ENCODE peak calls at places on chromosome 10, in six cellular contexts. Y, J, R, W, H and N are unnamed samples.
A peak's percentile ranks its signal among the peaks of the same experiment; 100 is the strongest.

GRCh38 chr10:127135844-127136577 is 60.4 kb downstream of the INSYN2A start:
- DNase-seq in Y (no peak), J (no peak), R (no peak), W (no peak), H (no peak), N (no peak)

GRCh38 chr10:72490951-72491350 is 134.9 kb downstream of the MICU1 start:
- DNase-seq in Y (peak; percentile 73), J (no peak), R (no peak), W (peak; percentile 42), H (no peak), N (no peak)

GRCh38 chr10:9302142-9302746 is 1247.8 kb downstream of the GATA3 start:
- DNase-seq in Y (peak; percentile 53), J (no peak), R (peak; percentile 62), W (peak; percentile 53), H (peak; percentile 28), N (peak; percentile 27)

GRCh38 chr10:125076121-125076825 is 84.1 kb downstream of the CTBP2 start:
- DNase-seq in Y (no peak), J (no peak), R (no peak), W (no peak), H (no peak), N (no peak)

GRCh38 chr10:84966708-84967441 is 638.5 kb downstream of the CCSER2 start:
- DNase-seq in Y (no peak), J (no peak), R (peak; percentile 22), W (no peak), H (no peak), N (no peak)

GRCh38 chr10:3897156-3897555 is 112.1 kb upstream of the KLF6 start:
- DNase-seq in Y (peak; percentile 84), J (no peak), R (no peak), W (peak; percentile 85), H (no peak), N (no peak)

GRCh38 chr10:120455606-120456005 is 1.4 kb upstream of the PLPP4 start:
- DNase-seq in Y (no peak), J (no peak), R (no peak), W (no peak), H (no peak), N (no peak)

GRCh38 chr10:44374155-44374554 is 10.7 kb downstream of the CXCL12 start:
- DNase-seq in Y (no peak), J (no peak), R (no peak), W (no peak), H (no peak), N (no peak)

GRCh38 chr10:132400041-132400546 is 3.1 kb downstream of the PWWP2B start:
- DNase-seq in Y (no peak), J (no peak), R (no peak), W (no peak), H (no peak), N (no peak)

GRCh38 chr10:6665847-6666246 is 85.8 kb upstream of the PRKCQ start:
- DNase-seq in Y (no peak), J (no peak), R (no peak), W (no peak), H (no peak), N (no peak)

GRCh38 chr10:88117869-88118632 is 254.6 kb downstream of the PTEN start:
- DNase-seq in Y (no peak), J (peak; percentile 41), R (peak; percentile 33), W (no peak), H (no peak), N (no peak)

GRCh38 chr10:37777056-37777455 is 80.4 kb downstream of the ZNF248 start:
- DNase-seq in Y (no peak), J (no peak), R (no peak), W (no peak), H (no peak), N (no peak)

GRCh38 chr10:69065406-69066361 is 22.2 kb upstream of the SRGN start:
- DNase-seq in Y (peak; percentile 80), J (no peak), R (no peak), W (peak; percentile 87), H (peak; percentile 51), N (no peak)

GRCh38 chr10:17616403-17617030 is 657 bp downstream of the HACD1 start:
- DNase-seq in Y (peak; percentile 47), J (peak; percentile 78), R (peak; percentile 90), W (peak; percentile 72), H (peak; percentile 71), N (peak; percentile 57)

GRCh38 chr10:102140218-102140617 is 7.4 kb downstream of the PPRC1 start:
- DNase-seq in Y (no peak), J (no peak), R (no peak), W (no peak), H (no peak), N (no peak)

GRCh38 chr10:114492351-114493037 is 88.2 kb upstream of the AFAP1L2 start:
- DNase-seq in Y (peak; percentile 34), J (no peak), R (peak; percentile 33), W (no peak), H (no peak), N (no peak)

GRCh38 chr10:50809596-50809995 is 69.9 kb downstream of the ASAH2B start:
- DNase-seq in Y (peak; percentile 4), J (no peak), R (no peak), W (no peak), H (no peak), N (no peak)

GRCh38 chr10:124473070-124473469 is 11.4 kb downstream of the LHPP start:
- DNase-seq in Y (no peak), J (no peak), R (no peak), W (no peak), H (no peak), N (no peak)

GRCh38 chr10:13585195-13585751 is 1.5 kb upstream of the PRPF18 start:
- DNase-seq in Y (no peak), J (no peak), R (no peak), W (no peak), H (no peak), N (no peak)

GRCh38 chr10:70132098-70133029 is at the start of gene AIFM2:
- DNase-seq in Y (peak; percentile 61), J (peak; percentile 79), R (peak; percentile 78), W (peak; percentile 80), H (peak; percentile 52), N (peak; percentile 40)

GRCh38 chr10:87973635-87974034 is 110.2 kb downstream of the PTEN start:
- DNase-seq in Y (peak; percentile 59), J (no peak), R (peak; percentile 79), W (peak; percentile 29), H (no peak), N (no peak)

DNA sequence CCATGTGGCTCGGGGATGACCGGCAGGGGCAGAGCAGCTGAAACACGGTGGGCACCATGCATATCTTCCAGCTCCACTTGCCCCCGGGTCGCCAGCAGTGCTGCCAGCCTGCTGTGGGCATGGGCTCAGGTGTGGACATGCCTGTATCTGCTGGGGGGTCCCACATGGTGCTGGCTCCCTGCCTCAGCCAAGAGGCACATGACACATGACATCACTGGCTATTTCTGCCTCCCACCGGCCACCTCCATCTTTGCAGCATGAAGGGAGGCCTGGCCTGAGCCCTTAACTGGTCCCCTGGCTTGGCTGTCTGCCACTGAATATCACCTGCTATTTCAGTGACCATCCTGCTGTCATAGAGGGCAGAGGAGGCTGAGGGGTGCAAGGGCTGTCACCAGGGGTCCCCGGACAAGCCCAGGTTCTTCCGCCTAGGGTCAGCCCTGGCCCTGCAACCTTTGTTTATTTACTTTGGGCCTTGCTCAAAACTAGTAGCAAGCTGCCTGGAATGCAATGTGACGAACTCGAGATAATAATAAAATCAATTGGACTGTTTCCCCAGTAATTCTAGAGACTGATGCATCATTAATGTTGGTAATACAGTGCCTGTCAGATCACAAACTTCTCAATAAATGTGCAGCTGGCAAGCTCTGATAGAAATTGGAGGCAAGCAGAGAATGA is 28.4 kb downstream of the ZMIZ1 start:
- DNase-seq in Y (peak; percentile 74), J (no peak), R (no peak), W (no peak), H (no peak), N (no peak)
- H3K79me1 ChIP-seq in Y (peaks cover 6% of the 10 kb centered on the region), J (peaks cover 7% of the 10 kb centered on the region), R (peaks cover 50% of the 10 kb centered on the region), W (peaks cover 4% of the 10 kb centered on the region), H (no peaks in the 10 kb centered on the region), N (peaks cover 28% of the 10 kb centered on the region)

GRCh38 chr10:104321716-104322415 is 16.4 kb downstream of the ITPRIP start:
- DNase-seq in Y (no peak), J (no peak), R (no peak), W (no peak), H (no peak), N (no peak)
- H3K79me1 ChIP-seq in Y (peaks cover 6% of the 10 kb centered on the region), J (no peaks in the 10 kb centered on the region), R (peaks cover 47% of the 10 kb centered on the region), W (peaks cover 34% of the 10 kb centered on the region), H (peaks cover under 1% of the 10 kb centered on the region), N (peaks cover 6% of the 10 kb centered on the region)

GRCh38 chr10:79088176-79088575 is 19.4 kb downstream of the ZMIZ1 start:
- DNase-seq in Y (no peak), J (no peak), R (no peak), W (no peak), H (no peak), N (no peak)
- H3K79me1 ChIP-seq in Y (peaks cover 13% of the 10 kb centered on the region), J (peaks cover 8% of the 10 kb centered on the region), R (peaks cover 57% of the 10 kb centered on the region), W (no peaks in the 10 kb centered on the region), H (peaks cover 1% of the 10 kb centered on the region), N (peaks cover 31% of the 10 kb centered on the region)

DNA sequence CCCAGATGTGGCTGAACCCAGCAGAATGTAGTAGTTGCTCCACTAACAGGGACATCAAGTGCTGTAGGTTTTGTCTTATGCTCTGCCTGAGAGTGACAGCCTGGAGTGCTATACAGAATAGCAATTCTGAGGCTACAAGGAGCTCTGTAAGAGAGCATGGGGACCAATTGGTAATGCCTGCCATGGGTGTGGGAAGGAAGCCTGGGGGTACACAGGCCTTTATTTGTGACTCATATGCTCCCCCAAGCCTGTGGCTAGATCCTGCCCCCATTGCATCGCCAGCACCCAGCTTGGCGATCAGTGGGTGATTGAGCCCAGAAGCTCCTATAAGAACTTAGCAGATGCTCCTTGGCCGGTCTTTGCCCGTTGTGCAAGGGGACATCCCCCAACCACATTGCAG is 37.5 kb downstream of the ZMIZ1 start:
- DNase-seq in Y (no peak), J (no peak), R (no peak), W (no peak), H (no peak), N (no peak)
- H3K79me1 ChIP-seq in Y (peaks cover 3% of the 10 kb centered on the region), J (peaks cover 12% of the 10 kb centered on the region), R (peaks cover 77% of the 10 kb centered on the region), W (peaks cover 8% of the 10 kb centered on the region), H (no peaks in the 10 kb centered on the region), N (peaks cover 25% of the 10 kb centered on the region)

DNA sequence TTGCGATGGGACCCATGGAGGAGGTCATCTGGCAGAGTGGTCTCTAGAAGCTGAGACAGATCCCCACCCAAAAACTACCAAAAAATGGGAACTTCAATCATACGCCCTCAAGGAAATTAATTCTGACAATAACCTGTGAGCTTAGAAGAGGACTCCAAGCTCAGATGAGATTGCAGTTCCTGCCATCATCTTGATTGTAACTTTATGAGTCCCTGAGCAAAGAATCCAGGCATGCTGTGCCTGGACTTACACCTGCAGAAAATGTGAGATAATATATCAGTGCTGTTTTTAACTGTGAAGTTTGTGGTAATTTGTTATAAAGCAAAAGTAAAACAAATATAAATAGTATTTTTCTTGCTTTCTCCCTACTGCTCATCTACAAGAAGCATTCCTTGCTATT is 299.6 kb upstream of the MBL2 start:
- DNase-seq in Y (no peak), J (no peak), R (no peak), W (no peak), H (no peak), N (no peak)
- H3K79me1 ChIP-seq in Y (no peaks in the 10 kb centered on the region), J (no peaks in the 10 kb centered on the region), R (no peaks in the 10 kb centered on the region), W (no peaks in the 10 kb centered on the region), H (no peaks in the 10 kb centered on the region), N (no peaks in the 10 kb centered on the region)

GRCh38 chr10:79092292-79092896 is 23.6 kb downstream of the ZMIZ1 start:
- DNase-seq in Y (no peak), J (no peak), R (peak; percentile 57), W (no peak), H (no peak), N (no peak)
- H3K79me1 ChIP-seq in Y (peaks cover 12% of the 10 kb centered on the region), J (peaks cover 3% of the 10 kb centered on the region), R (peaks cover 43% of the 10 kb centered on the region), W (no peaks in the 10 kb centered on the region), H (no peaks in the 10 kb centered on the region), N (peaks cover 21% of the 10 kb centered on the region)

GRCh38 chr10:85995791-85996190 is 370.8 kb downstream of the GRID1 start:
- DNase-seq in Y (peak; percentile 0), J (no peak), R (peak; percentile 56), W (no peak), H (no peak), N (no peak)
- H3K79me1 ChIP-seq in Y (no peaks in the 10 kb centered on the region), J (no peaks in the 10 kb centered on the region), R (no peaks in the 10 kb centered on the region), W (no peaks in the 10 kb centered on the region), H (no peaks in the 10 kb centered on the region), N (no peaks in the 10 kb centered on the region)